ENCODE peak calls at places on chromosomes 5 and 9, in five cellular contexts. One of them, this sample, is unnamed.

GRCh38 chr9:95316794-95317118 is 753 bp downstream of the FANCC start:
- DNase-seq in GOT3: no peak
- DNase-seq in activated CD4-positive, alpha-beta T cell treated with anti-CD3 and anti-CD28 coated beads, Interleukin-2, amount 10 ng/mL, durations not matched to agents 7 days and 5 days: peak; percentile 43
- DNase-seq in epithelial cell of esophagus: peak; percentile 61
- DNase-seq in stimulated activated CD8-positive, alpha-beta memory T cell treated with anti-CD3 and anti-CD28 coated beads, Interleukin-15, amount 100 ng/mL, for 4 hours: peak; percentile 1
- DNase-seq in this sample: no peak

GRCh38 chr5:159227452-159227851 is 18.1 kb upstream of the RNF145 start:
- DNase-seq in GOT3: no peak
- DNase-seq in activated CD4-positive, alpha-beta T cell treated with anti-CD3 and anti-CD28 coated beads, Interleukin-2, amount 10 ng/mL, durations not matched to agents 7 days and 5 days: no peak
- DNase-seq in epithelial cell of esophagus: peak; percentile 96
- DNase-seq in stimulated activated CD8-positive, alpha-beta memory T cell treated with anti-CD3 and anti-CD28 coated beads, Interleukin-15, amount 100 ng/mL, for 4 hours: no peak
- DNase-seq in this sample: no peak

GRCh38 chr5:163407034-163407652 is 30.3 kb upstream of the CCNG1 start:
- DNase-seq in GOT3: no peak
- DNase-seq in activated CD4-positive, alpha-beta T cell treated with anti-CD3 and anti-CD28 coated beads, Interleukin-2, amount 10 ng/mL, durations not matched to agents 7 days and 5 days: no peak
- DNase-seq in epithelial cell of esophagus: peak; percentile 12
- DNase-seq in stimulated activated CD8-positive, alpha-beta memory T cell treated with anti-CD3 and anti-CD28 coated beads, Interleukin-15, amount 100 ng/mL, for 4 hours: no peak
- DNase-seq in this sample: no peak

GRCh38 chr5:56479126-56479525 is 246.0 kb upstream of the ANKRD55 start:
- DNase-seq in GOT3: no peak
- DNase-seq in activated CD4-positive, alpha-beta T cell treated with anti-CD3 and anti-CD28 coated beads, Interleukin-2, amount 10 ng/mL, durations not matched to agents 7 days and 5 days: no peak
- DNase-seq in epithelial cell of esophagus: no peak
- DNase-seq in stimulated activated CD8-positive, alpha-beta memory T cell treated with anti-CD3 and anti-CD28 coated beads, Interleukin-15, amount 100 ng/mL, for 4 hours: no peak
- DNase-seq in this sample: peak; percentile 22

GRCh38 chr9:79011461-79011860 is 560.3 kb upstream of the TLE4 start:
- DNase-seq in GOT3: no peak
- DNase-seq in activated CD4-positive, alpha-beta T cell treated with anti-CD3 and anti-CD28 coated beads, Interleukin-2, amount 10 ng/mL, durations not matched to agents 7 days and 5 days: no peak
- DNase-seq in epithelial cell of esophagus: no peak
- DNase-seq in stimulated activated CD8-positive, alpha-beta memory T cell treated with anti-CD3 and anti-CD28 coated beads, Interleukin-15, amount 100 ng/mL, for 4 hours: no peak
- DNase-seq in this sample: no peak

GRCh38 chr5:147906326-147907095 is at the start of gene C5orf46:
- DNase-seq in GOT3: no peak
- DNase-seq in activated CD4-positive, alpha-beta T cell treated with anti-CD3 and anti-CD28 coated beads, Interleukin-2, amount 10 ng/mL, durations not matched to agents 7 days and 5 days: no peak
- DNase-seq in epithelial cell of esophagus: peak; percentile 83
- DNase-seq in stimulated activated CD8-positive, alpha-beta memory T cell treated with anti-CD3 and anti-CD28 coated beads, Interleukin-15, amount 100 ng/mL, for 4 hours: no peak
- DNase-seq in this sample: no peak

GRCh38 chr5:168364151-168364661 is 72.8 kb downstream of the WWC1 start:
- DNase-seq in GOT3: no peak
- DNase-seq in activated CD4-positive, alpha-beta T cell treated with anti-CD3 and anti-CD28 coated beads, Interleukin-2, amount 10 ng/mL, durations not matched to agents 7 days and 5 days: no peak
- DNase-seq in epithelial cell of esophagus: peak; percentile 85
- DNase-seq in stimulated activated CD8-positive, alpha-beta memory T cell treated with anti-CD3 and anti-CD28 coated beads, Interleukin-15, amount 100 ng/mL, for 4 hours: no peak
- DNase-seq in this sample: no peak

GRCh38 chr9:12790883-12791282 is 16.1 kb downstream of the LURAP1L start:
- DNase-seq in GOT3: no peak
- DNase-seq in activated CD4-positive, alpha-beta T cell treated with anti-CD3 and anti-CD28 coated beads, Interleukin-2, amount 10 ng/mL, durations not matched to agents 7 days and 5 days: no peak
- DNase-seq in epithelial cell of esophagus: no peak
- DNase-seq in stimulated activated CD8-positive, alpha-beta memory T cell treated with anti-CD3 and anti-CD28 coated beads, Interleukin-15, amount 100 ng/mL, for 4 hours: no peak
- DNase-seq in this sample: no peak

GRCh38 chr5:138033275-138033808 is 463 bp upstream of the FAM13B start:
- DNase-seq in GOT3: no peak
- DNase-seq in activated CD4-positive, alpha-beta T cell treated with anti-CD3 and anti-CD28 coated beads, Interleukin-2, amount 10 ng/mL, durations not matched to agents 7 days and 5 days: no peak
- DNase-seq in epithelial cell of esophagus: no peak
- DNase-seq in stimulated activated CD8-positive, alpha-beta memory T cell treated with anti-CD3 and anti-CD28 coated beads, Interleukin-15, amount 100 ng/mL, for 4 hours: no peak
- DNase-seq in this sample: no peak

GRCh38 chr9:36110434-36110833 is 26.1 kb upstream of the GLIPR2 start:
- DNase-seq in GOT3: no peak
- DNase-seq in activated CD4-positive, alpha-beta T cell treated with anti-CD3 and anti-CD28 coated beads, Interleukin-2, amount 10 ng/mL, durations not matched to agents 7 days and 5 days: no peak
- DNase-seq in epithelial cell of esophagus: peak; percentile 11
- DNase-seq in stimulated activated CD8-positive, alpha-beta memory T cell treated with anti-CD3 and anti-CD28 coated beads, Interleukin-15, amount 100 ng/mL, for 4 hours: no peak
- DNase-seq in this sample: no peak

GRCh38 chr9:10003047-10003446 is 609.8 kb downstream of the PTPRD start:
- DNase-seq in GOT3: no peak
- DNase-seq in activated CD4-positive, alpha-beta T cell treated with anti-CD3 and anti-CD28 coated beads, Interleukin-2, amount 10 ng/mL, durations not matched to agents 7 days and 5 days: no peak
- DNase-seq in epithelial cell of esophagus: no peak
- DNase-seq in stimulated activated CD8-positive, alpha-beta memory T cell treated with anti-CD3 and anti-CD28 coated beads, Interleukin-15, amount 100 ng/mL, for 4 hours: no peak
- DNase-seq in this sample: no peak

GRCh38 chr5:38994329-38994927 is 79.8 kb downstream of the RICTOR start:
- DNase-seq in GOT3: no peak
- DNase-seq in activated CD4-positive, alpha-beta T cell treated with anti-CD3 and anti-CD28 coated beads, Interleukin-2, amount 10 ng/mL, durations not matched to agents 7 days and 5 days: peak; percentile 39
- DNase-seq in epithelial cell of esophagus: peak; percentile 67
- DNase-seq in stimulated activated CD8-positive, alpha-beta memory T cell treated with anti-CD3 and anti-CD28 coated beads, Interleukin-15, amount 100 ng/mL, for 4 hours: no peak
- DNase-seq in this sample: peak; percentile 29

GRCh38 chr5:97854871-97855762 is 672.1 kb upstream of the RIOK2 start:
- DNase-seq in GOT3: no peak
- DNase-seq in activated CD4-positive, alpha-beta T cell treated with anti-CD3 and anti-CD28 coated beads, Interleukin-2, amount 10 ng/mL, durations not matched to agents 7 days and 5 days: no peak
- DNase-seq in epithelial cell of esophagus: no peak
- DNase-seq in stimulated activated CD8-positive, alpha-beta memory T cell treated with anti-CD3 and anti-CD28 coated beads, Interleukin-15, amount 100 ng/mL, for 4 hours: no peak
- DNase-seq in this sample: no peak

GRCh38 chr9:113620016-113620376 is 156.5 kb downstream of the RGS3 start:
- DNase-seq in GOT3: no peak
- DNase-seq in activated CD4-positive, alpha-beta T cell treated with anti-CD3 and anti-CD28 coated beads, Interleukin-2, amount 10 ng/mL, durations not matched to agents 7 days and 5 days: no peak
- DNase-seq in epithelial cell of esophagus: no peak
- DNase-seq in stimulated activated CD8-positive, alpha-beta memory T cell treated with anti-CD3 and anti-CD28 coated beads, Interleukin-15, amount 100 ng/mL, for 4 hours: no peak
- DNase-seq in this sample: no peak

GRCh38 chr9:38084556-38084880 is 15.5 kb upstream of the SHB start:
- DNase-seq in GOT3: no peak
- DNase-seq in activated CD4-positive, alpha-beta T cell treated with anti-CD3 and anti-CD28 coated beads, Interleukin-2, amount 10 ng/mL, durations not matched to agents 7 days and 5 days: no peak
- DNase-seq in epithelial cell of esophagus: no peak
- DNase-seq in stimulated activated CD8-positive, alpha-beta memory T cell treated with anti-CD3 and anti-CD28 coated beads, Interleukin-15, amount 100 ng/mL, for 4 hours: no peak
- DNase-seq in this sample: no peak

GRCh38 chr5:9507974-9508373 is 37.9 kb downstream of the SEMA5A start:
- DNase-seq in GOT3: no peak
- DNase-seq in activated CD4-positive, alpha-beta T cell treated with anti-CD3 and anti-CD28 coated beads, Interleukin-2, amount 10 ng/mL, durations not matched to agents 7 days and 5 days: no peak
- DNase-seq in epithelial cell of esophagus: no peak
- DNase-seq in stimulated activated CD8-positive, alpha-beta memory T cell treated with anti-CD3 and anti-CD28 coated beads, Interleukin-15, amount 100 ng/mL, for 4 hours: no peak
- DNase-seq in this sample: no peak

GRCh38 chr9:137222190-137223077 is at the start of gene RNF208:
- DNase-seq in GOT3: no peak
- DNase-seq in activated CD4-positive, alpha-beta T cell treated with anti-CD3 and anti-CD28 coated beads, Interleukin-2, amount 10 ng/mL, durations not matched to agents 7 days and 5 days: no peak
- DNase-seq in epithelial cell of esophagus: no peak
- DNase-seq in stimulated activated CD8-positive, alpha-beta memory T cell treated with anti-CD3 and anti-CD28 coated beads, Interleukin-15, amount 100 ng/mL, for 4 hours: no peak
- DNase-seq in this sample: no peak

GRCh38 chr9:123135458-123135857 is 102.0 kb downstream of the GPR21 start:
- DNase-seq in GOT3: no peak
- DNase-seq in activated CD4-positive, alpha-beta T cell treated with anti-CD3 and anti-CD28 coated beads, Interleukin-2, amount 10 ng/mL, durations not matched to agents 7 days and 5 days: no peak
- DNase-seq in epithelial cell of esophagus: no peak
- DNase-seq in stimulated activated CD8-positive, alpha-beta memory T cell treated with anti-CD3 and anti-CD28 coated beads, Interleukin-15, amount 100 ng/mL, for 4 hours: no peak
- DNase-seq in this sample: no peak

GRCh38 chr5:102959055-102959454 is 160.9 kb downstream of the GIN1 start:
- DNase-seq in GOT3: no peak
- DNase-seq in activated CD4-positive, alpha-beta T cell treated with anti-CD3 and anti-CD28 coated beads, Interleukin-2, amount 10 ng/mL, durations not matched to agents 7 days and 5 days: no peak
- DNase-seq in epithelial cell of esophagus: peak; percentile 85
- DNase-seq in stimulated activated CD8-positive, alpha-beta memory T cell treated with anti-CD3 and anti-CD28 coated beads, Interleukin-15, amount 100 ng/mL, for 4 hours: no peak
- DNase-seq in this sample: no peak

GRCh38 chr5:98175474-98175873 is 598.0 kb upstream of the RGMB start:
- DNase-seq in GOT3: no peak
- DNase-seq in activated CD4-positive, alpha-beta T cell treated with anti-CD3 and anti-CD28 coated beads, Interleukin-2, amount 10 ng/mL, durations not matched to agents 7 days and 5 days: no peak
- DNase-seq in epithelial cell of esophagus: peak; percentile 22
- DNase-seq in stimulated activated CD8-positive, alpha-beta memory T cell treated with anti-CD3 and anti-CD28 coated beads, Interleukin-15, amount 100 ng/mL, for 4 hours: no peak
- DNase-seq in this sample: no peak

GRCh38 chr5:180787711-180788431 is 14.7 kb downstream of the MGAT1 start:
- DNase-seq in GOT3: no peak
- DNase-seq in activated CD4-positive, alpha-beta T cell treated with anti-CD3 and anti-CD28 coated beads, Interleukin-2, amount 10 ng/mL, durations not matched to agents 7 days and 5 days: no peak
- DNase-seq in epithelial cell of esophagus: no peak
- DNase-seq in stimulated activated CD8-positive, alpha-beta memory T cell treated with anti-CD3 and anti-CD28 coated beads, Interleukin-15, amount 100 ng/mL, for 4 hours: no peak
- DNase-seq in this sample: no peak

GRCh38 chr5:34585601-34586104 is 70.5 kb upstream of the RAI14 start:
- DNase-seq in GOT3: no peak
- DNase-seq in activated CD4-positive, alpha-beta T cell treated with anti-CD3 and anti-CD28 coated beads, Interleukin-2, amount 10 ng/mL, durations not matched to agents 7 days and 5 days: no peak
- DNase-seq in epithelial cell of esophagus: peak; percentile 91
- DNase-seq in stimulated activated CD8-positive, alpha-beta memory T cell treated with anti-CD3 and anti-CD28 coated beads, Interleukin-15, amount 100 ng/mL, for 4 hours: no peak
- DNase-seq in this sample: no peak

GRCh38 chr5:151085517-151086031 is 4.7 kb upstream of the TNIP1 start:
- DNase-seq in GOT3: no peak
- DNase-seq in activated CD4-positive, alpha-beta T cell treated with anti-CD3 and anti-CD28 coated beads, Interleukin-2, amount 10 ng/mL, durations not matched to agents 7 days and 5 days: no peak
- DNase-seq in epithelial cell of esophagus: peak; percentile 70
- DNase-seq in stimulated activated CD8-positive, alpha-beta memory T cell treated with anti-CD3 and anti-CD28 coated beads, Interleukin-15, amount 100 ng/mL, for 4 hours: no peak
- DNase-seq in this sample: peak; percentile 43

GRCh38 chr9:92010705-92011536 is 60.9 kb upstream of the ROR2 start:
- DNase-seq in GOT3: no peak
- DNase-seq in activated CD4-positive, alpha-beta T cell treated with anti-CD3 and anti-CD28 coated beads, Interleukin-2, amount 10 ng/mL, durations not matched to agents 7 days and 5 days: no peak
- DNase-seq in epithelial cell of esophagus: no peak
- DNase-seq in stimulated activated CD8-positive, alpha-beta memory T cell treated with anti-CD3 and anti-CD28 coated beads, Interleukin-15, amount 100 ng/mL, for 4 hours: no peak
- DNase-seq in this sample: no peak

GRCh38 chr5:60463179-60463868 is 236.6 kb downstream of the DEPDC1B start:
- DNase-seq in GOT3: no peak
- DNase-seq in activated CD4-positive, alpha-beta T cell treated with anti-CD3 and anti-CD28 coated beads, Interleukin-2, amount 10 ng/mL, durations not matched to agents 7 days and 5 days: no peak
- DNase-seq in epithelial cell of esophagus: no peak
- DNase-seq in stimulated activated CD8-positive, alpha-beta memory T cell treated with anti-CD3 and anti-CD28 coated beads, Interleukin-15, amount 100 ng/mL, for 4 hours: no peak
- DNase-seq in this sample: no peak

GRCh38 chr5:60929024-60929423 is 15.8 kb downstream of the ERCC8 start:
- DNase-seq in GOT3: no peak
- DNase-seq in activated CD4-positive, alpha-beta T cell treated with anti-CD3 and anti-CD28 coated beads, Interleukin-2, amount 10 ng/mL, durations not matched to agents 7 days and 5 days: no peak
- DNase-seq in epithelial cell of esophagus: peak; percentile 6
- DNase-seq in stimulated activated CD8-positive, alpha-beta memory T cell treated with anti-CD3 and anti-CD28 coated beads, Interleukin-15, amount 100 ng/mL, for 4 hours: no peak
- DNase-seq in this sample: no peak

GRCh38 chr9:93261735-93262523 is 78.0 kb downstream of the WNK2 start:
- DNase-seq in GOT3: no peak
- DNase-seq in activated CD4-positive, alpha-beta T cell treated with anti-CD3 and anti-CD28 coated beads, Interleukin-2, amount 10 ng/mL, durations not matched to agents 7 days and 5 days: no peak
- DNase-seq in epithelial cell of esophagus: no peak
- DNase-seq in stimulated activated CD8-positive, alpha-beta memory T cell treated with anti-CD3 and anti-CD28 coated beads, Interleukin-15, amount 100 ng/mL, for 4 hours: no peak
- DNase-seq in this sample: peak; percentile 13

GRCh38 chr5:74154526-74154925 is 486.0 kb downstream of the ENC1 start:
- DNase-seq in GOT3: no peak
- DNase-seq in activated CD4-positive, alpha-beta T cell treated with anti-CD3 and anti-CD28 coated beads, Interleukin-2, amount 10 ng/mL, durations not matched to agents 7 days and 5 days: no peak
- DNase-seq in epithelial cell of esophagus: no peak
- DNase-seq in stimulated activated CD8-positive, alpha-beta memory T cell treated with anti-CD3 and anti-CD28 coated beads, Interleukin-15, amount 100 ng/mL, for 4 hours: no peak
- DNase-seq in this sample: no peak

GRCh38 chr5:42641321-42642005 is 115.2 kb upstream of the CCDC152 start:
- DNase-seq in GOT3: no peak
- DNase-seq in activated CD4-positive, alpha-beta T cell treated with anti-CD3 and anti-CD28 coated beads, Interleukin-2, amount 10 ng/mL, durations not matched to agents 7 days and 5 days: no peak
- DNase-seq in epithelial cell of esophagus: peak; percentile 92
- DNase-seq in stimulated activated CD8-positive, alpha-beta memory T cell treated with anti-CD3 and anti-CD28 coated beads, Interleukin-15, amount 100 ng/mL, for 4 hours: no peak
- DNase-seq in this sample: no peak

GRCh38 chr5:142697356-142697807 is 11.5 kb upstream of the FGF1 start:
- DNase-seq in GOT3: no peak
- DNase-seq in activated CD4-positive, alpha-beta T cell treated with anti-CD3 and anti-CD28 coated beads, Interleukin-2, amount 10 ng/mL, durations not matched to agents 7 days and 5 days: no peak
- DNase-seq in epithelial cell of esophagus: no peak
- DNase-seq in stimulated activated CD8-positive, alpha-beta memory T cell treated with anti-CD3 and anti-CD28 coated beads, Interleukin-15, amount 100 ng/mL, for 4 hours: no peak
- DNase-seq in this sample: no peak

GRCh38 chr9:125549465-125550215 is 157.4 kb downstream of the MAPKAP1 start:
- DNase-seq in GOT3: no peak
- DNase-seq in activated CD4-positive, alpha-beta T cell treated with anti-CD3 and anti-CD28 coated beads, Interleukin-2, amount 10 ng/mL, durations not matched to agents 7 days and 5 days: no peak
- DNase-seq in epithelial cell of esophagus: peak; percentile 38
- DNase-seq in stimulated activated CD8-positive, alpha-beta memory T cell treated with anti-CD3 and anti-CD28 coated beads, Interleukin-15, amount 100 ng/mL, for 4 hours: no peak
- DNase-seq in this sample: no peak

GRCh38 chr9:126604706-126605105 is 9.0 kb upstream of the LMX1B start:
- DNase-seq in GOT3: no peak
- DNase-seq in activated CD4-positive, alpha-beta T cell treated with anti-CD3 and anti-CD28 coated beads, Interleukin-2, amount 10 ng/mL, durations not matched to agents 7 days and 5 days: no peak
- DNase-seq in epithelial cell of esophagus: no peak
- DNase-seq in stimulated activated CD8-positive, alpha-beta memory T cell treated with anti-CD3 and anti-CD28 coated beads, Interleukin-15, amount 100 ng/mL, for 4 hours: no peak
- DNase-seq in this sample: no peak

GRCh38 chr5:84430863-84431663 is 46.4 kb upstream of the EDIL3 start:
- DNase-seq in GOT3: no peak
- DNase-seq in activated CD4-positive, alpha-beta T cell treated with anti-CD3 and anti-CD28 coated beads, Interleukin-2, amount 10 ng/mL, durations not matched to agents 7 days and 5 days: no peak
- DNase-seq in epithelial cell of esophagus: peak; percentile 50
- DNase-seq in stimulated activated CD8-positive, alpha-beta memory T cell treated with anti-CD3 and anti-CD28 coated beads, Interleukin-15, amount 100 ng/mL, for 4 hours: no peak
- DNase-seq in this sample: no peak

GRCh38 chr5:113804264-113804663 is 290.8 kb downstream of the YTHDC2 start:
- DNase-seq in GOT3: no peak
- DNase-seq in activated CD4-positive, alpha-beta T cell treated with anti-CD3 and anti-CD28 coated beads, Interleukin-2, amount 10 ng/mL, durations not matched to agents 7 days and 5 days: no peak
- DNase-seq in epithelial cell of esophagus: peak; percentile 65
- DNase-seq in stimulated activated CD8-positive, alpha-beta memory T cell treated with anti-CD3 and anti-CD28 coated beads, Interleukin-15, amount 100 ng/mL, for 4 hours: no peak
- DNase-seq in this sample: no peak

GRCh38 chr9:121283856-121284732 is 16.1 kb downstream of the GSN start:
- DNase-seq in GOT3: no peak
- DNase-seq in activated CD4-positive, alpha-beta T cell treated with anti-CD3 and anti-CD28 coated beads, Interleukin-2, amount 10 ng/mL, durations not matched to agents 7 days and 5 days: no peak
- DNase-seq in epithelial cell of esophagus: no peak
- DNase-seq in stimulated activated CD8-positive, alpha-beta memory T cell treated with anti-CD3 and anti-CD28 coated beads, Interleukin-15, amount 100 ng/mL, for 4 hours: no peak
- DNase-seq in this sample: no peak

GRCh38 chr5:34722183-34722582 is 66.1 kb downstream of the RAI14 start:
- DNase-seq in GOT3: no peak
- DNase-seq in activated CD4-positive, alpha-beta T cell treated with anti-CD3 and anti-CD28 coated beads, Interleukin-2, amount 10 ng/mL, durations not matched to agents 7 days and 5 days: no peak
- DNase-seq in epithelial cell of esophagus: no peak
- DNase-seq in stimulated activated CD8-positive, alpha-beta memory T cell treated with anti-CD3 and anti-CD28 coated beads, Interleukin-15, amount 100 ng/mL, for 4 hours: no peak
- DNase-seq in this sample: no peak

GRCh38 chr5:150710165-150710564 is 9.3 kb upstream of the RBM22 start:
- DNase-seq in GOT3: no peak
- DNase-seq in activated CD4-positive, alpha-beta T cell treated with anti-CD3 and anti-CD28 coated beads, Interleukin-2, amount 10 ng/mL, durations not matched to agents 7 days and 5 days: no peak
- DNase-seq in epithelial cell of esophagus: peak; percentile 11
- DNase-seq in stimulated activated CD8-positive, alpha-beta memory T cell treated with anti-CD3 and anti-CD28 coated beads, Interleukin-15, amount 100 ng/mL, for 4 hours: no peak
- DNase-seq in this sample: no peak

GRCh38 chr9:110179734-110180133 is 28.2 kb downstream of the C9orf152 start:
- DNase-seq in GOT3: no peak
- DNase-seq in activated CD4-positive, alpha-beta T cell treated with anti-CD3 and anti-CD28 coated beads, Interleukin-2, amount 10 ng/mL, durations not matched to agents 7 days and 5 days: no peak
- DNase-seq in epithelial cell of esophagus: peak; percentile 43
- DNase-seq in stimulated activated CD8-positive, alpha-beta memory T cell treated with anti-CD3 and anti-CD28 coated beads, Interleukin-15, amount 100 ng/mL, for 4 hours: no peak
- DNase-seq in this sample: no peak